ENCODE peak calls at places on chromosomes 6 and 20, in eight cellular contexts. E is AG04450, J is psoas muscle, T is NCI-H1417 treated with DMSO at 0.1 percent for 48 hours, O is T-helper 2 cell, P is gastrocnemius medialis, Z is fibroblast of the conjunctiva, L is kidney tubule cell. C is an unnamed sample.

GRCh38 chr6:46421239-46421638 is 70.0 kb downstream of the RCAN2 start:
- DNase-seq in Z (peak), T (no peak), E (no peak), L (no peak), P (no peak), J (no peak), O (no peak), C (no peak)

GRCh38 chr6:170516783-170517616 is 36.1 kb downstream of the PSMB1 start:
- DNase-seq in P (peak), T (peak), E (peak), L (peak), Z (peak), O (peak), J (no peak), C (peak)

GRCh38 chr6:33914519-33915120 is 110.8 kb upstream of the MLN start:
- DNase-seq in L (no peak), Z (no peak), O (peak), T (no peak), J (no peak), E (no peak), P (no peak), C (no peak)

GRCh38 chr6:121823437-121823851 is 388.0 kb downstream of the GJA1 start:
- DNase-seq in P (no peak), E (peak), Z (no peak), J (no peak), O (no peak), L (peak), T (no peak), C (peak)

GRCh38 chr20:3606021-3606420 is 57.2 kb downstream of the GFRA4 start:
- DNase-seq in O (no peak), T (no peak), J (no peak), Z (no peak), P (no peak), L (peak), E (no peak), C (no peak)

GRCh38 chr6:5205035-5205469 is 55.7 kb downstream of the LYRM4 start:
- DNase-seq in E (no peak), L (peak), J (no peak), O (no peak), T (no peak), Z (no peak), P (no peak), C (no peak)

GRCh38 chr6:5529733-5530132 is 268.4 kb downstream of the FARS2 start:
- DNase-seq in T (no peak), L (no peak), P (no peak), O (no peak), Z (no peak), E (no peak), J (no peak), C (no peak)

GRCh38 chr6:3370361-3371221 is 86.3 kb downstream of the SLC22A23 start:
- DNase-seq in L (no peak), Z (no peak), E (no peak), T (no peak), P (no peak), J (no peak), O (peak), C (no peak)

GRCh38 chr6:5305968-5306626 is 44.8 kb downstream of the FARS2 start:
- DNase-seq in J (no peak), E (no peak), O (no peak), P (no peak), Z (no peak), T (no peak), L (peak), C (no peak)

GRCh38 chr6:3610206-3610605 is 141.3 kb downstream of the PXDC1 start:
- DNase-seq in T (peak), L (no peak), P (no peak), Z (no peak), E (no peak), J (no peak), O (no peak), C (no peak)

GRCh38 chr20:23289249-23289648 is 61.3 kb upstream of the NXT1 start:
- DNase-seq in Z (no peak), O (no peak), T (no peak), P (no peak), E (no peak), J (no peak), L (no peak), C (no peak)

GRCh38 chr20:34549291-34549928 is 9.1 kb upstream of the MAP1LC3A start:
- DNase-seq in J (no peak), L (peak), E (no peak), O (peak), T (no peak), Z (no peak), P (no peak), C (peak)

GRCh38 chr6:13053080-13053479 is 275.3 kb downstream of the TBC1D7 start:
- DNase-seq in J (no peak), O (no peak), Z (no peak), L (no peak), T (no peak), E (no peak), P (peak), C (no peak)

GRCh38 chr6:44086931-44087574 is 40.2 kb downstream of the MRPL14 start:
- DNase-seq in O (no peak), E (no peak), L (peak), J (peak), T (no peak), Z (no peak), P (peak), C (no peak)

GRCh38 chr6:101597711-101598110 is 204.2 kb downstream of the GRIK2 start:
- DNase-seq in E (peak), P (no peak), Z (no peak), L (no peak), T (no peak), O (no peak), J (no peak), C (peak)

GRCh38 chr6:54654376-54654775 is 192.2 kb upstream of the FAM83B start:
- DNase-seq in E (no peak), Z (no peak), T (no peak), J (no peak), O (no peak), P (no peak), L (peak), C (no peak)

GRCh38 chr20:43536817-43537440 is 21.9 kb upstream of the SGK2 start:
- DNase-seq in E (no peak), T (no peak), J (no peak), O (no peak), L (peak), P (no peak), Z (no peak), C (peak)

GRCh38 chr20:22836877-22837276 is 198.2 kb upstream of the SSTR4 start:
- DNase-seq in L (no peak), Z (no peak), E (no peak), J (no peak), O (no peak), P (no peak), T (no peak), C (no peak)

GRCh38 chr6:31948753-31949413 is 3.0 kb downstream of the CFB start:
- DNase-seq in O (no peak), T (no peak), P (no peak), E (no peak), Z (peak), L (peak), J (no peak), C (peak)